ENCODE peak calls at places on chromosomes 4 and X, in ten cellular contexts. Y, O, N, G, C, F, Q, U, E and L are unnamed samples.

GRCh38 chrX:43703211-43703791 is 47.2 kb downstream of the MAOA start:
- DNase-seq in G (no peak), O (peak), Q (no peak), Y (no peak), F (no peak), E (no peak), U (no peak), C (no peak), N (no peak), L (no peak)

GRCh38 chr4:140243345-140243753 is 89.4 kb upstream of the MAML3 start:
- DNase-seq in N (peak), U (no peak), Y (peak), Q (no peak), E (no peak), C (peak), O (peak), F (no peak), G (no peak), L (no peak)

GRCh38 chrX:87299563-87300160 is 217.9 kb upstream of the KLHL4 start:
- DNase-seq in N (no peak), G (no peak), F (no peak), O (peak), C (no peak), U (no peak), E (no peak), Q (peak), Y (no peak), L (no peak)

GRCh38 chr4:122845760-122846159 is 19.1 kb downstream of the FGF2 start:
- DNase-seq in O (peak), N (no peak), Q (no peak), E (no peak), C (no peak), G (no peak), U (no peak), Y (no peak), F (no peak), L (no peak)

GRCh38 chr4:15982833-15983528 is 20.0 kb upstream of the FGFBP2 start:
- DNase-seq in Q (no peak), Y (no peak), O (peak), N (no peak), G (no peak), C (no peak), E (no peak), F (no peak), U (no peak), L (no peak)

GRCh38 chr4:3037957-3038451 is 36.3 kb downstream of the HTT-AS start:
- DNase-seq in N (no peak), C (no peak), E (no peak), G (no peak), Q (no peak), Y (peak), U (no peak), F (no peak), O (no peak), L (no peak)

GRCh38 chr4:59122626-59123025 is 2012.4 kb upstream of the IGFBP7 start:
- DNase-seq in Q (no peak), U (peak), C (no peak), O (no peak), E (no peak), N (no peak), Y (no peak), F (no peak), G (no peak), L (no peak)

GRCh38 chr4:122876456-122876855 is 45.9 kb downstream of the NUDT6 start:
- DNase-seq in Q (no peak), E (no peak), U (no peak), F (no peak), G (no peak), N (no peak), O (no peak), C (no peak), Y (no peak), L (no peak)

GRCh38 chr4:172750910-172751309 is 417.7 kb upstream of the GALNT7 start:
- DNase-seq in E (no peak), Q (no peak), O (no peak), F (no peak), Y (no peak), N (no peak), C (no peak), U (no peak), G (no peak), L (no peak)

GRCh38 chr4:23161787-23162186 is 469.1 kb downstream of the GBA3 start:
- DNase-seq in F (no peak), G (no peak), O (no peak), Y (no peak), C (no peak), U (no peak), Q (no peak), E (no peak), N (no peak), L (no peak)

GRCh38 chr4:11700751-11701226 is 272.1 kb upstream of the HS3ST1 start:
- DNase-seq in Y (no peak), Q (peak), O (peak), C (no peak), G (no peak), E (no peak), U (no peak), N (no peak), F (no peak), L (no peak)

GRCh38 chr4:74619931-74620702 is 174.2 kb downstream of the BTC start:
- DNase-seq in F (no peak), N (no peak), E (no peak), Q (no peak), C (no peak), O (no peak), U (no peak), G (no peak), Y (no peak), L (no peak)

GRCh38 chrX:133723930-133724329 is 261.5 kb downstream of the GPC3 start:
- DNase-seq in F (no peak), Y (no peak), G (no peak), O (no peak), E (no peak), Q (no peak), U (no peak), C (no peak), N (no peak), L (no peak)

GRCh38 chrX:23127586-23127985 is 127.8 kb downstream of the DDX53 start:
- DNase-seq in G (no peak), C (no peak), Q (no peak), Y (no peak), E (no peak), N (no peak), O (no peak), U (peak), F (peak), L (no peak)

GRCh38 chrX:117743469-117744251 is 372.9 kb downstream of the KLHL13 start:
- DNase-seq in O (peak), N (no peak), E (no peak), Q (no peak), U (no peak), G (no peak), F (no peak), Y (no peak), C (no peak), L (no peak)

GRCh38 chrX:105451426-105451825 is 230.9 kb upstream of the TEX13A start:
- DNase-seq in G (no peak), N (no peak), O (no peak), Y (no peak), U (no peak), F (no peak), E (no peak), Q (no peak), C (no peak), L (no peak)

GRCh38 chr4:685681-686218 is 3.2 kb downstream of the SLC49A3 start:
- DNase-seq in G (no peak), Y (no peak), F (no peak), U (no peak), E (no peak), O (no peak), C (no peak), Q (no peak), N (no peak), L (no peak)

GRCh38 chr4:159757471-159757870 is 654.6 kb downstream of the RAPGEF2 start:
- DNase-seq in C (no peak), Y (no peak), N (no peak), Q (no peak), O (no peak), F (no peak), U (no peak), E (no peak), G (no peak), L (no peak)

GRCh38 chr4:152628128-152628527 is 51.7 kb downstream of the TMEM154 start:
- DNase-seq in U (no peak), Y (no peak), N (no peak), Q (no peak), O (no peak), G (no peak), F (no peak), C (no peak), E (no peak), L (no peak)

GRCh38 chr4:118941149-118941548 is 52.5 kb downstream of the SYNPO2 start:
- DNase-seq in Q (no peak), U (no peak), Y (no peak), E (no peak), F (no peak), O (peak), G (no peak), N (no peak), C (no peak), L (no peak)

GRCh38 chrX:109959356-109959871 is 43.5 kb upstream of the TMEM164 start:
- DNase-seq in N (no peak), C (no peak), G (no peak), O (no peak), Q (no peak), F (no peak), Y (peak), U (no peak), E (no peak), L (no peak)

GRCh38 chrX:139890991-139891700 is 41.7 kb downstream of the ATP11C start:
- DNase-seq in U (no peak), Q (peak), F (no peak), C (no peak), Y (no peak), N (no peak), G (no peak), E (no peak), O (peak), L (no peak)

GRCh38 chr4:155220025-155220424 is 11.6 kb downstream of the NPY2R start:
- DNase-seq in C (no peak), G (no peak), F (no peak), E (no peak), Y (no peak), O (no peak), Q (no peak), N (no peak), U (no peak), L (no peak)

GRCh38 chrX:76850851-76851250 is 423.3 kb downstream of the MAGEE1 start:
- DNase-seq in U (no peak), N (no peak), G (no peak), C (no peak), Q (no peak), Y (no peak), F (no peak), E (no peak), O (no peak), L (no peak)

GRCh38 chrX:11188664-11189063 is 77.5 kb downstream of the HCCS start:
- DNase-seq in F (no peak), C (no peak), E (no peak), O (peak), N (no peak), G (no peak), U (no peak), Q (peak), Y (no peak), L (no peak)

GRCh38 chr4:74314944-74315343 is 6.7 kb downstream of the EPGN start:
- DNase-seq in C (no peak), G (no peak), E (no peak), Q (no peak), O (no peak), U (no peak), F (no peak), Y (no peak), N (no peak), L (no peak)

GRCh38 chr4:95363966-95364365 is 184.8 kb downstream of the UNC5C start:
- DNase-seq in F (no peak), U (no peak), G (no peak), E (no peak), Y (no peak), N (no peak), C (no peak), O (peak), Q (no peak), L (no peak)

GRCh38 chr4:73894021-73894420 is 24.8 kb downstream of the CXCL1 start:
- DNase-seq in E (no peak), N (no peak), O (peak), C (no peak), F (no peak), Q (no peak), Y (no peak), U (no peak), G (no peak), L (no peak)

GRCh38 chrX:140432328-140433025 is 72.4 kb downstream of the SOX3 start:
- DNase-seq in E (no peak), O (peak), Y (no peak), N (no peak), Q (no peak), F (no peak), G (no peak), U (no peak), C (no peak), L (no peak)

GRCh38 chrX:112513154-112513553 is 166.6 kb downstream of the LHFPL1 start:
- DNase-seq in F (no peak), E (no peak), Q (no peak), O (no peak), Y (no peak), C (no peak), G (no peak), N (no peak), U (no peak), L (no peak)

GRCh38 chr4:124025423-124025822 is 628.8 kb downstream of the SPRY1 start:
- DNase-seq in E (no peak), G (no peak), Y (no peak), C (no peak), U (no peak), F (no peak), Q (no peak), O (peak), N (no peak), L (no peak)

GRCh38 chrX:72121381-72121780 is 10.3 kb downstream of the RTL5 start:
- DNase-seq in U (no peak), E (no peak), F (peak), G (no peak), Q (no peak), C (peak), O (peak), N (peak), Y (peak), L (no peak)

GRCh38 chr4:76377922-76378321 is 43.0 kb downstream of the CCDC158 start:
- DNase-seq in G (no peak), C (no peak), F (peak), O (peak), Y (peak), N (peak), U (no peak), Q (peak), E (peak), L (no peak)

GRCh38 chrX:65677954-65678469 is 10.6 kb downstream of the MSN start:
- DNase-seq in E (no peak), O (peak), N (no peak), F (no peak), G (no peak), Y (no peak), C (no peak), Q (peak), U (no peak), L (no peak)

GRCh38 chrX:38768079-38768478 is 33.2 kb upstream of the MID1IP1 start:
- DNase-seq in N (peak), Q (peak), G (no peak), E (no peak), Y (peak), O (peak), C (no peak), U (peak), F (peak), L (no peak)

GRCh38 chr4:147108409-147108808 is 162.7 kb upstream of the TTC29 start:
- DNase-seq in Y (no peak), F (no peak), E (no peak), C (no peak), N (no peak), G (no peak), Q (no peak), O (peak), U (no peak), L (no peak)

GRCh38 chr4:83850435-83850834 is 314.5 kb downstream of the GPAT3 start:
- DNase-seq in N (no peak), U (no peak), O (peak), Y (no peak), G (no peak), F (no peak), Q (no peak), E (no peak), C (no peak), L (no peak)

GRCh38 chr4:70993181-70994068 is at the start of gene DCK:
- DNase-seq in O (peak), U (peak), N (peak), C (peak), Y (peak), F (peak), E (peak), G (peak), Q (peak), L (peak)

GRCh38 chrX:9352243-9352642 is 112.6 kb upstream of the TBL1X start:
- DNase-seq in E (no peak), Q (no peak), N (no peak), F (no peak), C (no peak), O (no peak), Y (no peak), G (no peak), U (no peak), L (no peak)